ENCODE peak calls at places on chromosomes 12 and 14, in nine cellular contexts. One of them, this sample, is unnamed.

GRCh38 chr12:72273851-72274284 is 1.7 kb downstream of the TRHDE start:
- DNase-seq in spleen: peak
- DNase-seq in retinal pigment epithelial cell: no peak
- DNase-seq in natural killer cell: no peak
- DNase-seq in RWPE1: no peak
- DNase-seq in Panc1: no peak
- DNase-seq in bronchial epithelial cell: no peak
- DNase-seq in fibroblast of mammary gland: no peak
- DNase-seq in lower lobe of right lung: no peak
- DNase-seq in this sample: no peak

GRCh38 chr12:93085383-93086287 is 156.5 kb upstream of the EEA1 start:
- DNase-seq in Panc1: no peak
- DNase-seq in fibroblast of mammary gland: no peak
- DNase-seq in spleen: no peak
- DNase-seq in bronchial epithelial cell: no peak
- DNase-seq in natural killer cell: no peak
- DNase-seq in retinal pigment epithelial cell: no peak
- DNase-seq in lower lobe of right lung: no peak
- DNase-seq in RWPE1: no peak
- DNase-seq in this sample: no peak

GRCh38 chr12:46783881-46784280 is 41.9 kb downstream of the SLC38A4 start:
- DNase-seq in bronchial epithelial cell: no peak
- DNase-seq in RWPE1: no peak
- DNase-seq in Panc1: no peak
- DNase-seq in fibroblast of mammary gland: no peak
- DNase-seq in lower lobe of right lung: no peak
- DNase-seq in natural killer cell: no peak
- DNase-seq in retinal pigment epithelial cell: no peak
- DNase-seq in spleen: no peak
- DNase-seq in this sample: no peak

GRCh38 chr12:10716704-10717315 is 6.3 kb downstream of the YBX3 start:
- DNase-seq in lower lobe of right lung: peak
- DNase-seq in bronchial epithelial cell: peak
- DNase-seq in fibroblast of mammary gland: peak
- DNase-seq in Panc1: no peak
- DNase-seq in spleen: peak
- DNase-seq in natural killer cell: no peak
- DNase-seq in retinal pigment epithelial cell: peak
- DNase-seq in RWPE1: peak
- DNase-seq in this sample: no peak

GRCh38 chr12:7788316-7788689 is 899 bp upstream of the NANOG start:
- DNase-seq in Panc1: no peak
- DNase-seq in bronchial epithelial cell: no peak
- DNase-seq in lower lobe of right lung: no peak
- DNase-seq in spleen: no peak
- DNase-seq in fibroblast of mammary gland: no peak
- DNase-seq in retinal pigment epithelial cell: no peak
- DNase-seq in RWPE1: no peak
- DNase-seq in natural killer cell: no peak
- DNase-seq in this sample: no peak

GRCh38 chr14:96863986-96864330 is 66.8 kb downstream of the VRK1 start:
- DNase-seq in lower lobe of right lung: no peak
- DNase-seq in spleen: no peak
- DNase-seq in retinal pigment epithelial cell: no peak
- DNase-seq in fibroblast of mammary gland: no peak
- DNase-seq in bronchial epithelial cell: no peak
- DNase-seq in RWPE1: no peak
- DNase-seq in Panc1: no peak
- DNase-seq in natural killer cell: no peak
- DNase-seq in this sample: no peak

GRCh38 chr14:93037354-93037753 is 78.4 kb downstream of the ITPK1 start:
- DNase-seq in retinal pigment epithelial cell: no peak
- DNase-seq in bronchial epithelial cell: no peak
- DNase-seq in fibroblast of mammary gland: no peak
- DNase-seq in spleen: peak
- DNase-seq in RWPE1: no peak
- DNase-seq in Panc1: no peak
- DNase-seq in natural killer cell: no peak
- DNase-seq in lower lobe of right lung: no peak
- DNase-seq in this sample: no peak

GRCh38 chr14:100850841-100851585 is 25.1 kb downstream of the MEG3 start:
- DNase-seq in retinal pigment epithelial cell: no peak
- DNase-seq in Panc1: no peak
- DNase-seq in spleen: peak
- DNase-seq in RWPE1: peak
- DNase-seq in fibroblast of mammary gland: no peak
- DNase-seq in bronchial epithelial cell: peak
- DNase-seq in natural killer cell: peak
- DNase-seq in lower lobe of right lung: peak
- DNase-seq in this sample: peak

DNA sequence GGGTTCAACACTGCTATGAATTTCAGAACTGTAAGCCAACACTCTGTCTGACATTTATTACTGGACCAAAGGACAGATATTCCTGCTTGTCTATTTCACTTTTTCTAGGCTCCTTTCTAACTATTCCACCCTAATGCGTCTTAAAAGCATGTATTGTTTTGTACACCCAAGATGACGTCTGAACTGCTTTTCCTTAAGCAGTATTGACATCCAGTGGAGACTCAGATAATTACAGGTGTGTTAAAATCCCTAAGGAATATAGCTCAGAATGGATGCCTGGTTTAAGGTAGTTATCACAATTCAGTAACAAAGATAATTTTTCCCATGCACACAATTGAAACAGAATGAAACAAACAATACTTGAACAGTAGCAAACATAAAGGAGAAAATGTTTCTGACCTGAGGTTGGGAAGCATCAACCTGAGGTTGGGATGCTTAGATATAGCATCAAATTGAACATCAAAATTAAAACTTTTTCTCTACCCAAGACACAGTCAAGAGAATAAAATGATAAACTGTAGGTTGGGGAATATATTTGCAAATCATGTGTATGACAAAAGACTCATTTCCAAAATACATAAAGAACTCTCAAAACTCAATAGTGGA is 93.7 kb upstream of the PTPRR start:
- DNase-seq in lower lobe of right lung: no peak
- DNase-seq in spleen: no peak
- DNase-seq in natural killer cell: no peak
- DNase-seq in fibroblast of mammary gland: peak
- DNase-seq in RWPE1: peak
- DNase-seq in Panc1: no peak
- DNase-seq in retinal pigment epithelial cell: peak
- DNase-seq in bronchial epithelial cell: peak
- DNase-seq in this sample: no peak
- TF ChIP-seq CTCF in lower lobe of right lung: peak
- TF ChIP-seq CTCF in spleen: no peak
- TF ChIP-seq CTCF in natural killer cell: no peak
- TF ChIP-seq CTCF in fibroblast of mammary gland: peak
- TF ChIP-seq CTCF in RWPE1: peak
- TF ChIP-seq CTCF in Panc1: peak
- TF ChIP-seq CTCF in retinal pigment epithelial cell: peak
- TF ChIP-seq CTCF in bronchial epithelial cell: peak
- TF ChIP-seq CTCF in this sample: no peak

DNA sequence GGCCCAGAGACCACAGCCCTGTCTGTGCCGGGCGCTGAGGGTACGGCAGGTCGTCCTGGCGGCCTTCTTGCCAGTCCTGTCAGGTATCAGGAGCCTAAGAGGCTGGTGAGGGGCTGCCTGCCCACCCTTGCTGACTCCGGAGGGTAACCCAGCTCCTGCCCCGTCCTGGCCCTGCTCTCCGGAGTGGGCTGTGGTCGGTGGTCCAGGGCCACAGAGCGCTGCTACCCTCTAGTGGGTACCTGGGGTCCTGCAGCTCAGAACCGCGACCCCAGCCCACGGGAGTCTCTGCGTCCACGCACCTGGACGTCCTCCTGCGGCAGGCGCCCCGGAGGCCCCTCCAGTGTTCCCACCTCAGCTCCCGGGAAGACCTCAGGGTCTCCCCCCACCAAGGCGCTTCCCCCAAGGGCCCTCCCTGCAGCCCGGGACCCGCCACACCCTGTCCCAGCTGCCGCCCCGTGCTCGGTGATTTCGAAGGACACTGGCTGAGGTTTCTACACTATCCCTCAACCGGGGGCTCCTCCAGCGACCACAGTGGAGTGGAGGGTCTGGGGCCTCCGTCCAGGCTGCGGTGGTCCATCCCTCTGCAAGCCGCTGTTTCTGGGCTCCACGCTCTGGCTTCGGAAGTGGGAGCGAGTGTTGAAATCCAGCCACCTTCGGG is 75.9 kb upstream of the FBRSL1 start:
- DNase-seq in spleen: no peak
- DNase-seq in RWPE1: no peak
- DNase-seq in natural killer cell: no peak
- DNase-seq in bronchial epithelial cell: no peak
- DNase-seq in retinal pigment epithelial cell: no peak
- DNase-seq in Panc1: no peak
- DNase-seq in lower lobe of right lung: no peak
- DNase-seq in fibroblast of mammary gland: no peak
- DNase-seq in this sample: no peak
- TF ChIP-seq CTCF in spleen: peak
- TF ChIP-seq CTCF in RWPE1: peak
- TF ChIP-seq CTCF in natural killer cell: no peak
- TF ChIP-seq CTCF in bronchial epithelial cell: peak
- TF ChIP-seq CTCF in retinal pigment epithelial cell: peak
- TF ChIP-seq CTCF in Panc1: peak
- TF ChIP-seq CTCF in lower lobe of right lung: peak
- TF ChIP-seq CTCF in fibroblast of mammary gland: peak
- TF ChIP-seq CTCF in this sample: peak

DNA sequence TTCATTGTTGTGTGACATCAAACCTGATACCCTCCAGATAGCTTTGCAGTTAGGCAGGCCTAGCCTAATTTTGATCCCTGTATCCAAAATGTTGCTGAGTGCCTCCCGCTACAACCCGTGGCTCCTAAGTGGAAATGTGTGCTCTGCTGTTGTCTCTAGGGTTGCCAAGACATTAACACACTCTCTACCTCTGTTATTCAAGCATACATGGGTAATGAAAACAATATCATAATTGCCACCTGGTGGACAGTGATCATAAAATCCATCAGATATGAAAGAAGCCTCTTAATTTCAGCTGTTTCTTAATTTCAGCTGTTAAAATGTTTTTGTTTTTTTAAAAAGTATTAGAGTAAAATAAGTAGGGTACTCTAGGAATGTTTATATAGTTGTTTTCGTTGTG is 93.5 kb downstream of the PLEKHA5 start:
- DNase-seq in Panc1: no peak
- DNase-seq in spleen: no peak
- DNase-seq in fibroblast of mammary gland: peak
- DNase-seq in bronchial epithelial cell: no peak
- DNase-seq in RWPE1: peak
- DNase-seq in lower lobe of right lung: no peak
- DNase-seq in retinal pigment epithelial cell: no peak
- DNase-seq in natural killer cell: no peak
- DNase-seq in this sample: no peak
- TF ChIP-seq CTCF in Panc1: peak
- TF ChIP-seq CTCF in spleen: no peak
- TF ChIP-seq CTCF in fibroblast of mammary gland: peak
- TF ChIP-seq CTCF in bronchial epithelial cell: no peak
- TF ChIP-seq CTCF in RWPE1: no peak
- TF ChIP-seq CTCF in lower lobe of right lung: no peak
- TF ChIP-seq CTCF in retinal pigment epithelial cell: peak
- TF ChIP-seq CTCF in natural killer cell: no peak
- TF ChIP-seq CTCF in this sample: no peak

GRCh38 chr14:102980409-102980810 is 57.9 kb downstream of the AMN start:
- DNase-seq in spleen: peak
- DNase-seq in natural killer cell: no peak
- DNase-seq in Panc1: no peak
- DNase-seq in bronchial epithelial cell: no peak
- DNase-seq in retinal pigment epithelial cell: no peak
- DNase-seq in lower lobe of right lung: no peak
- DNase-seq in fibroblast of mammary gland: peak
- DNase-seq in RWPE1: no peak
- DNase-seq in this sample: no peak

GRCh38 chr14:102985665-102986064 is 63.2 kb downstream of the AMN start:
- DNase-seq in Panc1: no peak
- DNase-seq in fibroblast of mammary gland: no peak
- DNase-seq in RWPE1: no peak
- DNase-seq in bronchial epithelial cell: peak
- DNase-seq in lower lobe of right lung: no peak
- DNase-seq in natural killer cell: no peak
- DNase-seq in retinal pigment epithelial cell: no peak
- DNase-seq in spleen: peak
- DNase-seq in this sample: no peak

GRCh38 chr14:102984336-102985102 is 62.1 kb downstream of the AMN start:
- DNase-seq in fibroblast of mammary gland: no peak
- DNase-seq in bronchial epithelial cell: no peak
- DNase-seq in retinal pigment epithelial cell: no peak
- DNase-seq in lower lobe of right lung: no peak
- DNase-seq in RWPE1: no peak
- DNase-seq in Panc1: no peak
- DNase-seq in spleen: peak
- DNase-seq in natural killer cell: no peak
- DNase-seq in this sample: no peak

GRCh38 chr14:102983496-102983895 is 61.0 kb downstream of the AMN start:
- DNase-seq in RWPE1: no peak
- DNase-seq in natural killer cell: no peak
- DNase-seq in spleen: no peak
- DNase-seq in lower lobe of right lung: no peak
- DNase-seq in Panc1: no peak
- DNase-seq in fibroblast of mammary gland: no peak
- DNase-seq in retinal pigment epithelial cell: no peak
- DNase-seq in bronchial epithelial cell: no peak
- DNase-seq in this sample: no peak

GRCh38 chr14:102982852-102983470 is 60.5 kb downstream of the AMN start:
- DNase-seq in natural killer cell: no peak
- DNase-seq in Panc1: no peak
- DNase-seq in fibroblast of mammary gland: no peak
- DNase-seq in lower lobe of right lung: no peak
- DNase-seq in bronchial epithelial cell: no peak
- DNase-seq in RWPE1: no peak
- DNase-seq in spleen: peak
- DNase-seq in retinal pigment epithelial cell: no peak
- DNase-seq in this sample: no peak
- TF ChIP-seq CTCF in natural killer cell: no peak
- TF ChIP-seq CTCF in Panc1: no peak
- TF ChIP-seq CTCF in fibroblast of mammary gland: no peak
- TF ChIP-seq CTCF in lower lobe of right lung: no peak
- TF ChIP-seq CTCF in bronchial epithelial cell: no peak
- TF ChIP-seq CTCF in RWPE1: no peak
- TF ChIP-seq CTCF in spleen: no peak
- TF ChIP-seq CTCF in retinal pigment epithelial cell: no peak
- TF ChIP-seq CTCF in this sample: no peak

GRCh38 chr14:85856430-85856829 is 326.5 kb downstream of the FLRT2 start:
- DNase-seq in RWPE1: no peak
- DNase-seq in natural killer cell: no peak
- DNase-seq in spleen: no peak
- DNase-seq in bronchial epithelial cell: peak
- DNase-seq in lower lobe of right lung: no peak
- DNase-seq in fibroblast of mammary gland: peak
- DNase-seq in retinal pigment epithelial cell: no peak
- DNase-seq in Panc1: no peak
- DNase-seq in this sample: no peak
- TF ChIP-seq CTCF in RWPE1: peak
- TF ChIP-seq CTCF in natural killer cell: peak
- TF ChIP-seq CTCF in spleen: no peak
- TF ChIP-seq CTCF in bronchial epithelial cell: no peak
- TF ChIP-seq CTCF in lower lobe of right lung: peak
- TF ChIP-seq CTCF in fibroblast of mammary gland: peak
- TF ChIP-seq CTCF in retinal pigment epithelial cell: peak
- TF ChIP-seq CTCF in Panc1: peak
- TF ChIP-seq CTCF in this sample: no peak

This sample was measured in activated CD8-positive, alpha-beta T cell treated with anti-CD3 and anti-CD28 coated beads for 36 hours.